ENCODE peak calls at places on chromosomes 5 and 9, in seven cellular contexts. One of them, this sample, is unnamed.
A peak's percentile ranks its signal among the peaks of the same experiment; 100 is the strongest.

GRCh38 chr5:139579-140442 is 47.8 kb downstream of the PLEKHG4B start:
- DNase-seq in Calu3: no peak
- DNase-seq in activated CD4-positive, alpha-beta T cell treated with anti-CD3 and anti-CD28 coated beads, Interleukin-2, amount 50 U/mL, for 1 hour: no peak
- DNase-seq in effector memory CD4-positive, alpha-beta T cell: no peak
- DNase-seq in GM23338: no peak
- DNase-seq in GM04504: no peak
- DNase-seq in fibroblast of pulmonary artery: no peak
- DNase-seq in this sample: no peak

GRCh38 chr5:11853796-11854195 is 50.5 kb downstream of the CTNND2 start:
- DNase-seq in Calu3: no peak
- DNase-seq in activated CD4-positive, alpha-beta T cell treated with anti-CD3 and anti-CD28 coated beads, Interleukin-2, amount 50 U/mL, for 1 hour: no peak
- DNase-seq in effector memory CD4-positive, alpha-beta T cell: no peak
- DNase-seq in GM23338: no peak
- DNase-seq in GM04504: no peak
- DNase-seq in fibroblast of pulmonary artery: no peak
- DNase-seq in this sample: no peak

GRCh38 chr9:99807276-99807852 is 14.3 kb upstream of the NR4A3 start:
- DNase-seq in Calu3: peak; percentile 67
- DNase-seq in activated CD4-positive, alpha-beta T cell treated with anti-CD3 and anti-CD28 coated beads, Interleukin-2, amount 50 U/mL, for 1 hour: peak; percentile 68
- DNase-seq in effector memory CD4-positive, alpha-beta T cell: peak; percentile 55
- DNase-seq in GM23338: peak; percentile 86
- DNase-seq in GM04504: no peak
- DNase-seq in fibroblast of pulmonary artery: peak; percentile 76
- DNase-seq in this sample: peak; percentile 76

GRCh38 chr9:124339603-124340146 is 75.6 kb downstream of the PSMB7 start:
- DNase-seq in Calu3: no peak
- DNase-seq in activated CD4-positive, alpha-beta T cell treated with anti-CD3 and anti-CD28 coated beads, Interleukin-2, amount 50 U/mL, for 1 hour: no peak
- DNase-seq in effector memory CD4-positive, alpha-beta T cell: no peak
- DNase-seq in GM23338: peak; percentile 56
- DNase-seq in GM04504: no peak
- DNase-seq in fibroblast of pulmonary artery: no peak
- DNase-seq in this sample: no peak

GRCh38 chr5:109404428-109404960 is 5.3 kb downstream of the PJA2 start:
- DNase-seq in Calu3: no peak
- DNase-seq in activated CD4-positive, alpha-beta T cell treated with anti-CD3 and anti-CD28 coated beads, Interleukin-2, amount 50 U/mL, for 1 hour: no peak
- DNase-seq in effector memory CD4-positive, alpha-beta T cell: no peak
- DNase-seq in GM23338: no peak
- DNase-seq in GM04504: no peak
- DNase-seq in fibroblast of pulmonary artery: no peak
- DNase-seq in this sample: no peak

GRCh38 chr5:125093776-125094175 is 347.3 kb upstream of the ZNF608 start:
- DNase-seq in Calu3: no peak
- DNase-seq in activated CD4-positive, alpha-beta T cell treated with anti-CD3 and anti-CD28 coated beads, Interleukin-2, amount 50 U/mL, for 1 hour: no peak
- DNase-seq in effector memory CD4-positive, alpha-beta T cell: no peak
- DNase-seq in GM23338: no peak
- DNase-seq in GM04504: peak; percentile 50
- DNase-seq in fibroblast of pulmonary artery: peak; percentile 91
- DNase-seq in this sample: peak; percentile 2

GRCh38 chr9:14584571-14584970 is 108.7 kb downstream of the ZDHHC21 start:
- DNase-seq in Calu3: no peak
- DNase-seq in activated CD4-positive, alpha-beta T cell treated with anti-CD3 and anti-CD28 coated beads, Interleukin-2, amount 50 U/mL, for 1 hour: no peak
- DNase-seq in effector memory CD4-positive, alpha-beta T cell: no peak
- DNase-seq in GM23338: no peak
- DNase-seq in GM04504: no peak
- DNase-seq in fibroblast of pulmonary artery: no peak
- DNase-seq in this sample: no peak

GRCh38 chr9:129336130-129336528 is 158.1 kb upstream of the IER5L start:
- DNase-seq in Calu3: peak; percentile 30
- DNase-seq in activated CD4-positive, alpha-beta T cell treated with anti-CD3 and anti-CD28 coated beads, Interleukin-2, amount 50 U/mL, for 1 hour: no peak
- DNase-seq in effector memory CD4-positive, alpha-beta T cell: no peak
- DNase-seq in GM23338: peak; percentile 53
- DNase-seq in GM04504: no peak
- DNase-seq in fibroblast of pulmonary artery: peak; percentile 92
- DNase-seq in this sample: peak; percentile 49

GRCh38 chr5:172648008-172648359 is 6.9 kb downstream of the NEURL1B start:
- DNase-seq in Calu3: peak; percentile 39
- DNase-seq in activated CD4-positive, alpha-beta T cell treated with anti-CD3 and anti-CD28 coated beads, Interleukin-2, amount 50 U/mL, for 1 hour: no peak
- DNase-seq in effector memory CD4-positive, alpha-beta T cell: no peak
- DNase-seq in GM23338: no peak
- DNase-seq in GM04504: no peak
- DNase-seq in fibroblast of pulmonary artery: no peak
- DNase-seq in this sample: peak; percentile 87

GRCh38 chr9:79301549-79301948 is 270.2 kb upstream of the TLE4 start:
- DNase-seq in Calu3: no peak
- DNase-seq in activated CD4-positive, alpha-beta T cell treated with anti-CD3 and anti-CD28 coated beads, Interleukin-2, amount 50 U/mL, for 1 hour: no peak
- DNase-seq in effector memory CD4-positive, alpha-beta T cell: no peak
- DNase-seq in GM23338: no peak
- DNase-seq in GM04504: peak; percentile 28
- DNase-seq in fibroblast of pulmonary artery: no peak
- DNase-seq in this sample: peak; percentile 44

GRCh38 chr5:108345541-108346171 is 36.2 kb downstream of the FBXL17 start:
- DNase-seq in Calu3: no peak
- DNase-seq in activated CD4-positive, alpha-beta T cell treated with anti-CD3 and anti-CD28 coated beads, Interleukin-2, amount 50 U/mL, for 1 hour: no peak
- DNase-seq in effector memory CD4-positive, alpha-beta T cell: no peak
- DNase-seq in GM23338: peak; percentile 68
- DNase-seq in GM04504: no peak
- DNase-seq in fibroblast of pulmonary artery: peak; percentile 76
- DNase-seq in this sample: peak; percentile 53

GRCh38 chr9:94156549-94157407 is 72.5 kb downstream of the PTPDC1 start:
- DNase-seq in Calu3: peak; percentile 54
- DNase-seq in activated CD4-positive, alpha-beta T cell treated with anti-CD3 and anti-CD28 coated beads, Interleukin-2, amount 50 U/mL, for 1 hour: no peak
- DNase-seq in effector memory CD4-positive, alpha-beta T cell: no peak
- DNase-seq in GM23338: no peak
- DNase-seq in GM04504: peak; percentile 54
- DNase-seq in fibroblast of pulmonary artery: peak; percentile 95
- DNase-seq in this sample: no peak

GRCh38 chr5:171617268-171617667 is 168.3 kb upstream of the SMIM23 start:
- DNase-seq in Calu3: no peak
- DNase-seq in activated CD4-positive, alpha-beta T cell treated with anti-CD3 and anti-CD28 coated beads, Interleukin-2, amount 50 U/mL, for 1 hour: no peak
- DNase-seq in effector memory CD4-positive, alpha-beta T cell: no peak
- DNase-seq in GM23338: no peak
- DNase-seq in GM04504: no peak
- DNase-seq in fibroblast of pulmonary artery: no peak
- DNase-seq in this sample: no peak

GRCh38 chr5:156473271-156473935 is 146.4 kb downstream of the SGCD start:
- DNase-seq in Calu3: no peak
- DNase-seq in activated CD4-positive, alpha-beta T cell treated with anti-CD3 and anti-CD28 coated beads, Interleukin-2, amount 50 U/mL, for 1 hour: no peak
- DNase-seq in effector memory CD4-positive, alpha-beta T cell: no peak
- DNase-seq in GM23338: no peak
- DNase-seq in GM04504: no peak
- DNase-seq in fibroblast of pulmonary artery: peak; percentile 78
- DNase-seq in this sample: no peak

GRCh38 chr9:38318755-38319495 is 73.6 kb upstream of the ALDH1B1 start:
- DNase-seq in Calu3: no peak
- DNase-seq in activated CD4-positive, alpha-beta T cell treated with anti-CD3 and anti-CD28 coated beads, Interleukin-2, amount 50 U/mL, for 1 hour: no peak
- DNase-seq in effector memory CD4-positive, alpha-beta T cell: no peak
- DNase-seq in GM23338: no peak
- DNase-seq in GM04504: no peak
- DNase-seq in fibroblast of pulmonary artery: peak; percentile 54
- DNase-seq in this sample: peak; percentile 26

GRCh38 chr9:112384690-112385089 is 4.8 kb downstream of the HSDL2 start:
- DNase-seq in Calu3: no peak
- DNase-seq in activated CD4-positive, alpha-beta T cell treated with anti-CD3 and anti-CD28 coated beads, Interleukin-2, amount 50 U/mL, for 1 hour: no peak
- DNase-seq in effector memory CD4-positive, alpha-beta T cell: no peak
- DNase-seq in GM23338: no peak
- DNase-seq in GM04504: no peak
- DNase-seq in fibroblast of pulmonary artery: no peak
- DNase-seq in this sample: no peak

This sample was measured in mesendoderm.